ENCODE peak calls at places on chromosome 3, in eight cellular contexts. One of them, this sample, is unnamed.

GRCh38 chr3:177452487-177452886 is 255.2 kb upstream of the TBL1XR1 start:
- DNase-seq in T-helper 9 cell: no peak
- DNase-seq in tibial nerve: no peak
- DNase-seq in sciatic nerve: no peak
- DNase-seq in Daoy: peak
- DNase-seq in neural crest cell: no peak
- DNase-seq in IMR-90: peak
- DNase-seq in HuH-7.5: no peak
- DNase-seq in this sample: no peak

GRCh38 chr3:111608378-111608777 is 13.2 kb upstream of the ZBED2 start:
- DNase-seq in neural crest cell: no peak
- DNase-seq in Daoy: no peak
- DNase-seq in T-helper 9 cell: no peak
- DNase-seq in HuH-7.5: no peak
- DNase-seq in IMR-90: no peak
- DNase-seq in sciatic nerve: no peak
- DNase-seq in tibial nerve: no peak
- DNase-seq in this sample: no peak

GRCh38 chr3:126396536-126396935 is 1.8 kb downstream of the CFAP100 start:
- DNase-seq in tibial nerve: no peak
- DNase-seq in T-helper 9 cell: no peak
- DNase-seq in IMR-90: no peak
- DNase-seq in HuH-7.5: no peak
- DNase-seq in Daoy: no peak
- DNase-seq in sciatic nerve: no peak
- DNase-seq in neural crest cell: no peak
- DNase-seq in this sample: no peak

GRCh38 chr3:133448478-133449122 is 48.7 kb downstream of the BFSP2 start:
- DNase-seq in T-helper 9 cell: no peak
- DNase-seq in neural crest cell: no peak
- DNase-seq in tibial nerve: no peak
- DNase-seq in HuH-7.5: no peak
- DNase-seq in Daoy: no peak
- DNase-seq in sciatic nerve: no peak
- DNase-seq in IMR-90: no peak
- DNase-seq in this sample: no peak

GRCh38 chr3:26920579-26920978 is 298.0 kb downstream of the LRRC3B start:
- DNase-seq in T-helper 9 cell: no peak
- DNase-seq in tibial nerve: no peak
- DNase-seq in neural crest cell: no peak
- DNase-seq in HuH-7.5: no peak
- DNase-seq in IMR-90: no peak
- DNase-seq in Daoy: no peak
- DNase-seq in sciatic nerve: no peak
- DNase-seq in this sample: no peak

GRCh38 chr3:78860567-78860966 is 907.2 kb downstream of the ROBO1 start:
- DNase-seq in tibial nerve: no peak
- DNase-seq in IMR-90: no peak
- DNase-seq in Daoy: no peak
- DNase-seq in sciatic nerve: no peak
- DNase-seq in T-helper 9 cell: no peak
- DNase-seq in neural crest cell: no peak
- DNase-seq in HuH-7.5: no peak
- DNase-seq in this sample: no peak

GRCh38 chr3:194275721-194276120 is 75.4 kb downstream of the CPN2 start:
- DNase-seq in IMR-90: no peak
- DNase-seq in HuH-7.5: no peak
- DNase-seq in sciatic nerve: peak
- DNase-seq in Daoy: no peak
- DNase-seq in T-helper 9 cell: no peak
- DNase-seq in tibial nerve: no peak
- DNase-seq in neural crest cell: no peak
- DNase-seq in this sample: no peak

GRCh38 chr3:64011685-64012084 is 11.6 kb downstream of the PSMD6 start:
- DNase-seq in tibial nerve: no peak
- DNase-seq in Daoy: peak
- DNase-seq in neural crest cell: no peak
- DNase-seq in HuH-7.5: no peak
- DNase-seq in IMR-90: peak
- DNase-seq in T-helper 9 cell: no peak
- DNase-seq in sciatic nerve: no peak
- DNase-seq in this sample: no peak

GRCh38 chr3:44920081-44920480 is 45.7 kb downstream of the TGM4 start:
- DNase-seq in T-helper 9 cell: no peak
- DNase-seq in neural crest cell: no peak
- DNase-seq in tibial nerve: no peak
- DNase-seq in sciatic nerve: no peak
- DNase-seq in HuH-7.5: no peak
- DNase-seq in Daoy: no peak
- DNase-seq in IMR-90: no peak
- DNase-seq in this sample: no peak

GRCh38 chr3:175916151-175916946 is 1057.2 kb downstream of the NAALADL2 start:
- DNase-seq in HuH-7.5: no peak
- DNase-seq in IMR-90: no peak
- DNase-seq in sciatic nerve: no peak
- DNase-seq in Daoy: no peak
- DNase-seq in T-helper 9 cell: no peak
- DNase-seq in neural crest cell: no peak
- DNase-seq in tibial nerve: no peak
- DNase-seq in this sample: no peak

GRCh38 chr3:100702082-100703014 is 6.9 kb upstream of the TFG start:
- DNase-seq in Daoy: no peak
- DNase-seq in IMR-90: no peak
- DNase-seq in tibial nerve: no peak
- DNase-seq in sciatic nerve: no peak
- DNase-seq in T-helper 9 cell: no peak
- DNase-seq in neural crest cell: no peak
- DNase-seq in HuH-7.5: no peak
- DNase-seq in this sample: no peak

GRCh38 chr3:67656614-67657013 is 2.2 kb upstream of the SUCLG2 start:
- DNase-seq in T-helper 9 cell: no peak
- DNase-seq in tibial nerve: no peak
- DNase-seq in Daoy: no peak
- DNase-seq in sciatic nerve: no peak
- DNase-seq in IMR-90: no peak
- DNase-seq in neural crest cell: no peak
- DNase-seq in HuH-7.5: no peak
- DNase-seq in this sample: no peak

This sample was measured in COLO829.